ENCODE peak calls at places on chromosomes 11 and 22, in eight cellular contexts. I is prostate gland, A is colonic mucosa, E is aorta, P is PC-3, N is hepatocyte, V is HL-60, O is RWPE1. T is an unnamed sample.

GRCh38 chr22:30044369-30044768 is 35.9 kb upstream of the HORMAD2 start:
- DNase-seq in I (no peak), P (peak; percentile 71), V (no peak), A (peak; percentile 72), O (peak; percentile 58), N (peak; percentile 78), E (no peak), T (peak; percentile 91)

GRCh38 chr11:9535189-9535781 is 38.2 kb upstream of the WEE1 start:
- DNase-seq in A (peak; percentile 84), N (peak; percentile 59), P (peak; percentile 71), E (peak; percentile 93), O (no peak), V (peak; percentile 94), I (peak; percentile 74), T (peak; percentile 36)

GRCh38 chr11:134763030-134763388 is 351.0 kb upstream of the B3GAT1 start:
- DNase-seq in A (no peak), O (no peak), V (no peak), I (no peak), P (peak; percentile 62), N (no peak), E (peak; percentile 57), T (no peak)

GRCh38 chr11:102849319-102849718 is 5.9 kb upstream of the MMP3 start:
- DNase-seq in N (no peak), E (no peak), V (no peak), O (peak; percentile 76), A (no peak), P (peak; percentile 85), I (no peak), T (no peak)

GRCh38 chr11:22711212-22711770 is 44.9 kb downstream of the GAS2 start:
- DNase-seq in O (peak; percentile 39), P (no peak), N (peak; percentile 9), V (no peak), A (no peak), I (peak; percentile 44), E (no peak), T (no peak)

GRCh38 chr11:96317985-96318384 is 25.0 kb downstream of the MAML2 start:
- DNase-seq in N (no peak), E (no peak), I (no peak), A (no peak), P (no peak), V (no peak), O (no peak), T (no peak)

GRCh38 chr22:27195104-27195503 is 537.7 kb downstream of the MIAT start:
- DNase-seq in N (no peak), V (no peak), E (no peak), O (no peak), P (no peak), I (no peak), A (peak; percentile 30), T (no peak)

GRCh38 chr22:29994941-29995340 is 85.3 kb upstream of the HORMAD2 start:
- DNase-seq in O (no peak), N (peak; percentile 59), P (peak; percentile 26), A (peak; percentile 43), I (no peak), E (no peak), V (no peak), T (peak; percentile 56)

GRCh38 chr11:123233280-123233977 is 38.4 kb upstream of the CLMP start:
- DNase-seq in P (no peak), E (no peak), N (no peak), O (no peak), I (no peak), V (no peak), A (no peak), T (no peak)

GRCh38 chr11:64518928-64519327 is 72.1 kb upstream of the SLC22A12 start:
- DNase-seq in A (no peak), I (no peak), V (no peak), O (no peak), P (no peak), N (no peak), E (no peak), T (no peak)

GRCh38 chr11:117900144-117900651 is 23.7 kb upstream of the FXYD6 start:
- DNase-seq in O (no peak), E (no peak), N (no peak), I (no peak), P (no peak), A (no peak), V (peak; percentile 17), T (no peak)

GRCh38 chr11:81989093-81989492 is 744.6 kb downstream of the FAM181B start:
- DNase-seq in P (peak; percentile 7), A (no peak), V (no peak), O (no peak), I (no peak), N (no peak), E (no peak), T (peak; percentile 31)

GRCh38 chr11:36492724-36493304 is 17.3 kb downstream of the TRAF6 start:
- DNase-seq in P (peak; percentile 66), A (peak; percentile 29), I (no peak), N (peak; percentile 59), O (peak; percentile 43), E (no peak), V (peak; percentile 50), T (peak; percentile 34)

GRCh38 chr11:31871310-31872073 is 60.4 kb upstream of the PAX6 start:
- DNase-seq in E (no peak), N (no peak), P (no peak), V (no peak), I (no peak), O (no peak), A (no peak), T (no peak)

GRCh38 chr11:31875861-31876625 is 64.9 kb upstream of the PAX6 start:
- DNase-seq in E (no peak), V (no peak), I (no peak), P (no peak), O (no peak), A (no peak), N (no peak), T (no peak)

GRCh38 chr11:31872074-31872440 is 60.9 kb upstream of the PAX6 start:
- DNase-seq in V (no peak), O (no peak), N (no peak), E (no peak), P (peak; percentile 78), A (no peak), I (no peak), T (no peak)

GRCh38 chr11:31873115-31873514 is 62.0 kb upstream of the PAX6 start:
- DNase-seq in V (no peak), P (no peak), I (no peak), A (no peak), O (no peak), N (no peak), E (no peak), T (no peak)

GRCh38 chr11:31874631-31875191 is 63.6 kb upstream of the PAX6 start:
- DNase-seq in A (no peak), O (no peak), E (no peak), N (no peak), I (no peak), P (no peak), V (no peak), T (no peak)
- H3K27ac ChIP-seq in A (no peak overlapping the region), O (no peak overlapping the region), E (no peak overlapping the region), N (no peak overlapping the region), I (no peak overlapping the region), P (no peak overlapping the region), V (no peak overlapping the region), T (no peak overlapping the region)

GRCh38 chr11:78257654-78258053 is 68.9 kb downstream of the USP35 start:
- DNase-seq in A (no peak), O (no peak), I (no peak), P (no peak), N (no peak), V (no peak), E (no peak), T (no peak)
- H3K27ac ChIP-seq in A (no peak overlapping the region), O (no peak overlapping the region), I (no peak overlapping the region), P (no peak overlapping the region), N (peak overlapping the region; percentile 56), V (no peak overlapping the region), E (peak overlapping the region; percentile 53), T (no peak overlapping the region)

GRCh38 chr11:45158210-45158644 is 11.8 kb downstream of the PRDM11 start:
- DNase-seq in I (peak; percentile 59), E (peak; percentile 72), V (no peak), A (no peak), P (no peak), O (no peak), N (peak; percentile 88), T (no peak)
- H3K27ac ChIP-seq in I (peak overlapping the region; percentile 60), E (peak overlapping the region; percentile 53), V (no peak overlapping the region), A (no peak overlapping the region), P (no peak overlapping the region), O (peak overlapping the region; percentile 75), N (peak overlapping the region; percentile 92), T (no peak overlapping the region)

DNA sequence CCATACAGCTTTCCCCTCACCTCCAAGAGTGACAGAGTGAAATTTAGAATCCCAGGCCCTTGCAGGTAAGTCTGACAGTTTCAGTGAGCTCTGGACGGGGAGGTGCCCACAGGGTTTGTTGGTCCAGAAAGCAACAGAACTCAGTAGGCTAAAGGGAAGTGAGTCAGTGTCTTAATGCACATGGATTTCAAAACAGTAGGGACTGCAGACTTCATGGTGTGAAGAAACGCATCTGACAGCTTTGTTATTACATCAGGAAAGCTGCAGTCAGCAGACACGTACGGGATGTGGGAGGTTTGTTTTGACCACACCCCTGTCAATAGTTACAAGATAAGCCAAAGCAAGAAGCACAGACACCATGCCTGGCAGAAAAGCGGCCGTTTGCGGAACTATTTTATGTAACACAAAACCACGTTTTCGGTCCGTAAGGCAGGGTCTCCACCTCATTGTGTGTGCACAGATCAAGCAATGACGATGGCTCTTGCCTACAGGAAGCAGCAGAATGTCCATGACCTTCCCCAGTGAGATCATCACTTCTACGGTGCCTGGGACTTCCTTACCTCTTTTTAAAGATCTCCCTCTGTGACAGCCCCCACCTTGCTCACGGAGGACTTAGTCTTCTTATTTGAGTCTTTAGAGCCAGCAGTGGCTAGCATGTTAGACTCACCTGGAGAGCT is 58.1 kb upstream of the FTH1 start:
- DNase-seq in P (peak; percentile 92), A (peak; percentile 85), I (peak; percentile 24), E (peak; percentile 72), O (peak; percentile 94), V (peak; percentile 99), N (peak; percentile 87), T (peak; percentile 91)
- H3K27ac ChIP-seq in P (peak overlapping the region; percentile 80), A (peak overlapping the region; percentile 72), I (no peak overlapping the region), E (no peak overlapping the region), O (peak overlapping the region; percentile 90), V (peak overlapping the region; percentile 81), N (peak overlapping the region; percentile 84), T (peak overlapping the region; percentile 10)

GRCh38 chr22:35452810-35453743 is 53.1 kb downstream of the MCM5 start:
- DNase-seq in O (no peak), A (no peak), N (no peak), E (no peak), V (no peak), I (no peak), P (no peak), T (no peak)
- H3K27ac ChIP-seq in O (no peak overlapping the region), A (peak overlapping the region; percentile 86), N (no peak overlapping the region), E (no peak overlapping the region), V (no peak overlapping the region), I (peak overlapping the region; percentile 82), P (no peak overlapping the region), T (no peak overlapping the region)

GRCh38 chr11:114137054-114137453 is 77.5 kb downstream of the ZBTB16 start:
- DNase-seq in N (no peak), V (no peak), O (no peak), A (no peak), E (no peak), P (no peak), I (no peak), T (no peak)
- H3K27ac ChIP-seq in N (peak overlapping the region; percentile 76), V (peak overlapping the region; percentile 76), O (no peak overlapping the region), A (no peak overlapping the region), E (no peak overlapping the region), P (no peak overlapping the region), I (no peak overlapping the region), T (no peak overlapping the region)